ENCODE peak calls at places on chromosomes 16 and 17, in four cellular contexts. F is WTC11, G is HepG2, A is K562. Z is an unnamed sample.

GRCh38 chr16:8262299-8262698 is 328.0 kb downstream of the TMEM114 start:
- DNase-seq in F (no peak), A (no peak), G (peak; percentile 44), Z (no peak)

GRCh38 chr17:20925091-20925490 is 117.7 kb downstream of the USP22 start:
- DNase-seq in G (no peak), F (no peak), A (no peak), Z (no peak)

GRCh38 chr16:89170346-89171215 is 967 bp upstream of the CDH15 start:
- DNase-seq in F (peak; percentile 92), A (no peak), G (no peak), Z (no peak)

GRCh38 chr17:7219812-7220592 is at the start of the genes ACADVL and DLG4:
- DNase-seq in A (peak; percentile 84), G (peak; percentile 75), F (peak; percentile 90), Z (no peak)

GRCh38 chr16:44655-45054 is 8.8 kb downstream of the POLR3K start:
- DNase-seq in G (no peak), A (no peak), F (no peak), Z (no peak)

GRCh38 chr17:19652595-19652994 is 4.0 kb downstream of the ALDH3A2 start:
- DNase-seq in A (no peak), G (no peak), F (no peak), Z (no peak)

GRCh38 chr16:90008708-90009145 is 10.5 kb downstream of the DBNDD1 start:
- DNase-seq in G (no peak), A (no peak), F (no peak), Z (no peak)

GRCh38 chr17:62093188-62094155 is 28.4 kb upstream of the MED13 start:
- DNase-seq in F (no peak), G (peak; percentile 36), A (no peak), Z (peak; percentile 90)

GRCh38 chr16:29962344-29962994 is 590 bp downstream of the TMEM219 start:
- DNase-seq in G (peak; percentile 33), F (no peak), A (peak; percentile 16), Z (no peak)

GRCh38 chr17:10638151-10638550 is 19.0 kb downstream of the MYH3 start:
- DNase-seq in G (no peak), A (no peak), F (no peak), Z (no peak)

GRCh38 chr16:55900616-55901393 is 25.6 kb upstream of the CES5A start:
- DNase-seq in G (no peak), F (no peak), A (no peak), Z (no peak)

GRCh38 chr17:19874256-19874655 is 6.5 kb upstream of the ULK2 start:
- DNase-seq in F (no peak), G (no peak), A (no peak), Z (no peak)

GRCh38 chr17:80696456-80696855 is 151.8 kb downstream of the RPTOR start:
- DNase-seq in G (no peak), A (no peak), F (no peak), Z (no peak)
- TF ChIP-seq NR2C2 in G (no peak), A (no peak), F (no peak), Z (no peak)

GRCh38 chr16:80327740-80328139 is 213.1 kb upstream of the DYNLRB2 start:
- DNase-seq in G (no peak), A (no peak), F (no peak), Z (no peak)

GRCh38 chr16:80330803-80331202 is 210.0 kb upstream of the DYNLRB2 start:
- DNase-seq in G (no peak), F (no peak), A (no peak), Z (no peak)
- TF ChIP-seq NR2C2 in G (no peak), F (no peak), A (no peak), Z (no peak)

GRCh38 chr17:28925912-28926365 is 23.1 kb upstream of the DHRS13 start:
- DNase-seq in G (no peak), F (no peak), A (no peak), Z (peak; percentile 47)
- TF ChIP-seq NR2C2 in G (no peak), F (no peak), A (peak; percentile 25), Z (no peak)

GRCh38 chr17:73338050-73338491 is 26.3 kb upstream of the CDC42EP4 start:
- DNase-seq in A (no peak), F (no peak), G (no peak), Z (no peak)
- TF ChIP-seq NR2C2 in A (no peak), F (no peak), G (no peak), Z (no peak)

DNA sequence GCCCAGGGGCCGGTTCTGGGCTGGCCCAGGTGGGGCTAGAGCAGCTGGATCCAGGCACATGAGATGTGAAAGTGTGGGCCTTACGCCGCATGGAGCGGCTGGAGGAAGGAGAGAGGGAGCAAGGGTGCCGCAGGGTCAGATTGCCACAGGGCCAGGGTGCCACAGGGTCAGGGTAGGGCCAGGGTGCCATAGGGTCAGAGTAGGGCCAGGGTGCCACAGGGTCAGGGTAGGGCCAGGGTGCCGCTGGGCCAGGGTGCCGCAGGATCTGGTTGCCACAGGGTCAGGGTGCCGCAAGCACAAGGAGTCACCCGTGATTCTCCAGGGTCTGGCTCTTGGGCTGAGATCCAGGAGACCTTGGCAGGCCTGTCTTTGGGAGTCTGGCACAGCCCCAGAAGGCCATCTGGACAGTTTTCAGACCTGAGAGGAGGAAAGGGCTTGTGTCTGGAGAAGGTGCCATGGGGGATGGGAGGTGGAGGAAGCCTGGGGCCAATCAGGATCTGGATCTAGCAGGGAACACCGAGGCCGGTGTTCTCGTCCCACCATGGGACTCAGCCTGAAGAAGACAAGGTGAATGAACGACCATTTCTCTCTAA is 13.1 kb upstream of the LASP1NB start:
- DNase-seq in A (no peak), G (no peak), F (no peak), Z (no peak)
- TF ChIP-seq NR2C2 in A (no peak), G (no peak), F (no peak), Z (no peak)

DNA sequence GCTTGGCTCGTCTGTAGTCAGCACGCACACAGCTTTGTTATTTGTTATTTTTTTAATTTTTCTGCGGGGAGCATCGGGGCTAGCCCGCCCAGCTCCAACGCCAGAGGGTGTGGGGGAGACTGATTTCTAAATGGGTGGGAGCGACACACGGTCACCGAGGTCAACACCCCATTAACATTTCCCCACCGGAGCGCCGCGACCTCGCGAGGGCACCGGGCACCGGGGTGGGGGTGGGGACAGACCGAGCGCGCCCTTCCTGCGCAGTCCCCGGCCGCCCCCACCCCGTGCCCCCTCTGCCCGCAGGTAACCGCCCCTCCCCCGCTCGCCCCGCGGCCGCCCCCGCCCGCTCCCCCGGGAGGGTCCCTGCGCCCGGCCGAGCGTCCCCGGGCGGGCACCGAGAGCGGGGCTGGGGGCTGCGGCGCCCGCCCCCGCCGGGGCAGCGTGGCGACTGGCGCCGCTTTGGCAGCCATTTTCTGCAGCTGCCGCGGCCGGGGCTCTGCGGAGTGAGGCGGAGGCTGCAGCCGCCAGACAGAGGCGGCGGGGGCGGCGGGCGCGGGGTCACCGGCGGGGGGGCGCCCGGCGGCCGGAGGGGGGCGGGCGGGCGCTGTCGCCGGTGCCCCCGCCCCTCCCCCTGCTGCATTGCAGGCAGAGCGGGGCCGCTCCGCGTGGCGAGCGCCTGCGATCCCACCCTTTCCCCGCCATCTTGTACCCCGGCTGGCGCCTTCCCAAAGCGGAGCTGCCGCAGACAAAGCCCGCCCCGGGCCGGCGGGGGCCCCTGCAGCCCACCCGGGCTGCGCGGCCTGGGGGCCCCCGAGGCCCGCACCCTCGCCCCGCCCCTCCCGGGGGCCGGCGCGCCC is 16.3 kb upstream of the CBX8 start:
- DNase-seq in F (no peak), A (peak; percentile 68), G (no peak), Z (no peak)
- TF ChIP-seq NR2C2 in F (no peak), A (peak; percentile 84), G (no peak), Z (no peak)

DNA sequence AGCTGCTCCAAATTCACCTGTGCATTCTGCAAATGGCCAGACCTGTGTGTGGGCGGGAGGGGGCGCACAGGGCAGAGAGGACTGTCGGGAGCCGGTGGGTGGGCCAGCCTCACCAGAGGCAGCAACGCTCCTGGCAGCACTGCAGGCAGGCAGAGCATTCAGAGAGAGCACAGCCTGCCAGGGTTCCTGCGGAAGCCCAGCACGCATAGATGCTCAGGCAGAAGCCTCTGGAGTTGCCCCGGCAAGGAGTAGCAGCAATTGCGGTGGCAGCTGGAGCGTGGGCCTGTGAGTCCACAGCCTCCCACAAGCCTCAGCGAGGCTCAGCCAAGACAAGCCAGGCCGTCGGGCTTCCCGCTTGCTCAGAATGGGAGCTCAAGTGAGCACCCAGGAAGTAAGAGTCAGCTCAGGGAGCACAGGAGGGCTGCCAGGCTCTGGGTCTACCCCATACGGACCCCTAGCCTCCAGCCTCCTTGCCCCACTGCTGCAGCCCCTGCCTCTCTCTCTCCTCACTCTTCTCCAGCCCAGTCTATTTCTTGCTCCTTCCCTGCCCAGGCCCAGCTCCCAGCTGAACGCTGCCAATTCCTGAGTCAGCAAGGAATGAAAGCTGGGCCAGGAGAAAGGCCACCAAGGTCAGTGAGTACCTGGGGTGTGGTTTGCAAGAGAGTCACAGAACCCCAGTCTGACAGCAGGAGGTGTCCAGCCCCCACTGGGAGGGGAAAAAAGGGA is 9.6 kb downstream of the EMC6 start:
- DNase-seq in A (no peak), G (peak; percentile 49), F (peak; percentile 78), Z (no peak)
- TF ChIP-seq NR2C2 in A (no peak), G (no peak), F (no peak), Z (no peak)

DNA sequence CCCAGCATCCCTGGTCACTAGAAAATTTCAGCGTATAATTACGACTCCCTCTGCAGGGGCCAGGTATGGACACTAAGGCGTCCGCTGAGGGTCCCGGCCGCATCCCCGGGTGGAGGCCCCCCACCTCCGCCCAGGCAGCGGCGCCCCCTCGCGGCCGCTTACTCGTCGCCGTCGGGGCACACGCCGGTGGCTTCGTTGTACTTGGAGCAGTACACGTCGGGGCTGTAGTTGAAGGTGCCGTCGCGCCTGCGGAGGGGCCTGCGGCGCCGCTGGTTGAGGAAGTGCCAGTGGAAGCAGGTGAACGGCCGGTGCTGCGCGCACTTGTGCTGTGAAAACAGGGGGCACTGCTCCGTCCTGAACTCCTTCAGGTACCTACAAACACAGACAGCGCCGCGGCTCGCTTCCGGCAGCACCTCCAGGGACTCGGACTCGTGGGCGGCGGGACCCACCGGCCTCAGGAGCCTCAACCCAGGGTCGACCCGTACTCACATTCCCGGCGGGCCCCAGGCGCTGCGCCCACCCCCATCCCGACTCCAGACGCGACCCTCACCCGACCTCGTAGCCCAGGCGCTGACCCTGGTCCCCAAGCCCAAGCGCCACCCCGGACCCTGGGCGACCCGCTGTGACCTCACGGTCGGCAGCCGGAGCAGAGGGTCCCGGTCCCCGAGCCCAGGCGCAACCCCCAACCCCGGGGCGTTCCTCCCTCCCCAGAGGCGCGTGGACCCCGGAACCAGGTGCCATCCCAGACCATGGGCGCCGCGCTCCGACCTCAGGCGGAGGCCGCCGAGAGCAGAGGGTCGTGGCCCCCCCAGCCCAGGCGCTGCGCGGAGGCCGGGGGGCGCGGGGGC is 596 bp downstream of the UNKL start:
- DNase-seq in G (no peak), F (peak; percentile 85), A (peak; percentile 80), Z (peak; percentile 8)
- TF ChIP-seq NR2C2 in G (no peak), F (no peak), A (no peak), Z (no peak)